ENCODE peak calls at places on chromosome 13, in six cellular contexts. S, G, L, C, U and K are unnamed samples.

GRCh38 chr13:62113145-62113544 is 697.5 kb upstream of the PCDH20 start:
- DNase-seq in S (no peak), G (no peak), L (no peak), C (peak; percentile 5), U (no peak), K (no peak)

GRCh38 chr13:71877280-71877653 is 10.3 kb upstream of the DACH1 start:
- DNase-seq in S (no peak), G (no peak), L (peak; percentile 13), C (no peak), U (no peak), K (no peak)

GRCh38 chr13:110108348-110109139 is 198.4 kb downstream of the COL4A1 start:
- DNase-seq in S (peak; percentile 76), G (peak; percentile 90), L (peak; percentile 85), C (peak; percentile 89), U (peak; percentile 91), K (peak; percentile 41)

GRCh38 chr13:52974711-52975110 is 53.9 kb upstream of the OLFM4 start:
- DNase-seq in S (no peak), G (no peak), L (no peak), C (no peak), U (no peak), K (no peak)

GRCh38 chr13:50780201-50781015 is 63.1 kb downstream of the DLEU7 start:
- DNase-seq in S (no peak), G (no peak), L (no peak), C (no peak), U (no peak), K (no peak)

GRCh38 chr13:71613347-71613746 is 253.7 kb downstream of the DACH1 start:
- DNase-seq in S (no peak), G (no peak), L (no peak), C (no peak), U (peak; percentile 60), K (no peak)

GRCh38 chr13:44011036-44011435 is 131.3 kb downstream of the LACC1 start:
- DNase-seq in S (no peak), G (no peak), L (no peak), C (no peak), U (no peak), K (no peak)

GRCh38 chr13:95087746-95088305 is 213.4 kb downstream of the ABCC4 start:
- DNase-seq in S (no peak), G (peak; percentile 39), L (no peak), C (peak; percentile 54), U (peak; percentile 21), K (no peak)

GRCh38 chr13:74920361-74920760 is 561.6 kb downstream of the TBC1D4 start:
- DNase-seq in S (no peak), G (no peak), L (no peak), C (no peak), U (no peak), K (no peak)

GRCh38 chr13:106630162-106630561 is 62.2 kb upstream of the ARGLU1 start:
- DNase-seq in S (no peak), G (no peak), L (no peak), C (no peak), U (no peak), K (no peak)

GRCh38 chr13:113748862-113749451 is 10.1 kb upstream of the TMEM255B start:
- DNase-seq in S (no peak), G (no peak), L (peak; percentile 47), C (no peak), U (no peak), K (no peak)

GRCh38 chr13:62022369-62022768 is 606.7 kb upstream of the PCDH20 start:
- DNase-seq in S (no peak), G (no peak), L (no peak), C (no peak), U (no peak), K (no peak)

GRCh38 chr13:42539670-42540069 is 34.3 kb upstream of the TNFSF11 start:
- DNase-seq in S (no peak), G (no peak), L (no peak), C (peak; percentile 52), U (no peak), K (no peak)

GRCh38 chr13:79392882-79393563 is 13.0 kb downstream of the RBM26 start:
- DNase-seq in S (no peak), G (peak; percentile 39), L (no peak), C (peak; percentile 53), U (peak; percentile 68), K (no peak)

GRCh38 chr13:65597839-65598818 is 1632.0 kb downstream of the PCDH9 start:
- DNase-seq in S (no peak), G (peak; percentile 90), L (no peak), C (peak; percentile 68), U (no peak), K (no peak)

GRCh38 chr13:43272866-43273265 is 249.5 kb downstream of the DNAJC15 start:
- DNase-seq in S (no peak), G (no peak), L (no peak), C (no peak), U (no peak), K (no peak)

GRCh38 chr13:108700421-108701170 is 71.2 kb downstream of the MYO16 start:
- DNase-seq in S (no peak), G (no peak), L (no peak), C (peak; percentile 97), U (no peak), K (peak; percentile 28)

GRCh38 chr13:108902557-108903155 is 273.2 kb downstream of the MYO16 start:
- DNase-seq in S (no peak), G (no peak), L (no peak), C (no peak), U (no peak), K (no peak)

GRCh38 chr13:69935043-69935442 is 172.6 kb upstream of the ATXN8OS start:
- DNase-seq in S (no peak), G (no peak), L (no peak), C (no peak), U (peak; percentile 58), K (no peak)

GRCh38 chr13:90562388-90562787 is 785.1 kb upstream of the MIR17HG start:
- DNase-seq in S (no peak), G (no peak), L (no peak), C (no peak), U (no peak), K (no peak)

GRCh38 chr13:94028234-94029145 is 451.0 kb downstream of the DCT start:
- DNase-seq in S (no peak), G (no peak), L (peak; percentile 5), C (no peak), U (no peak), K (no peak)

GRCh38 chr13:54185101-54185500 is 1156.5 kb downstream of the OLFM4 start:
- DNase-seq in S (no peak), G (no peak), L (no peak), C (no peak), U (no peak), K (no peak)

GRCh38 chr13:24153979-24154378 is 6.5 kb upstream of the SPATA13 start:
- DNase-seq in S (no peak), G (no peak), L (no peak), C (no peak), U (no peak), K (no peak)

GRCh38 chr13:108957369-108958012 is 328.1 kb downstream of the MYO16 start:
- DNase-seq in S (no peak), G (peak; percentile 95), L (peak; percentile 9), C (peak; percentile 88), U (no peak), K (peak; percentile 69)

GRCh38 chr13:33799950-33800592 is 17.9 kb upstream of the RFC3 start:
- DNase-seq in S (no peak), G (peak; percentile 53), L (no peak), C (peak; percentile 61), U (peak; percentile 50), K (no peak)

GRCh38 chr13:26538363-26539317 is 18.8 kb upstream of the WASF3 start:
- DNase-seq in S (no peak), G (no peak), L (no peak), C (no peak), U (no peak), K (no peak)

GRCh38 chr13:104831823-104832222 is 1703.6 kb downstream of the EFNB2 start:
- DNase-seq in S (no peak), G (no peak), L (peak; percentile 11), C (no peak), U (no peak), K (no peak)

GRCh38 chr13:27953671-27954405 is 15.3 kb downstream of the CDX2 start:
- DNase-seq in S (peak; percentile 88), G (peak; percentile 59), L (peak; percentile 93), C (peak; percentile 49), U (peak; percentile 95), K (no peak)

GRCh38 chr13:27955192-27955591 is 13.9 kb downstream of the CDX2 start:
- DNase-seq in S (no peak), G (no peak), L (no peak), C (no peak), U (no peak), K (no peak)

GRCh38 chr13:27954406-27954851 is 14.7 kb downstream of the CDX2 start:
- DNase-seq in S (peak; percentile 49), G (peak; percentile 31), L (peak; percentile 82), C (no peak), U (peak; percentile 80), K (no peak)

GRCh38 chr13:27956576-27957300 is 12.4 kb downstream of the CDX2 start:
- DNase-seq in S (no peak), G (no peak), L (no peak), C (no peak), U (no peak), K (no peak)

GRCh38 chr13:27952931-27953670 is 16.0 kb downstream of the CDX2 start:
- DNase-seq in S (peak; percentile 85), G (no peak), L (no peak), C (no peak), U (peak; percentile 79), K (no peak)
- H3K4me3 ChIP-seq in S (peak overlapping the region; percentile 48), G (peak overlapping the region; percentile 24), L (peak overlapping the region; percentile 37), C (no peak overlapping the region), U (peak overlapping the region; percentile 56), K (no peak overlapping the region)

GRCh38 chr13:29464105-29464679 is 131.3 kb downstream of the SLC7A1 start:
- DNase-seq in S (no peak), G (no peak), L (no peak), C (no peak), U (no peak), K (no peak)
- H3K4me3 ChIP-seq in S (no peak overlapping the region), G (no peak overlapping the region), L (no peak overlapping the region), C (no peak overlapping the region), U (no peak overlapping the region), K (no peak overlapping the region)

DNA sequence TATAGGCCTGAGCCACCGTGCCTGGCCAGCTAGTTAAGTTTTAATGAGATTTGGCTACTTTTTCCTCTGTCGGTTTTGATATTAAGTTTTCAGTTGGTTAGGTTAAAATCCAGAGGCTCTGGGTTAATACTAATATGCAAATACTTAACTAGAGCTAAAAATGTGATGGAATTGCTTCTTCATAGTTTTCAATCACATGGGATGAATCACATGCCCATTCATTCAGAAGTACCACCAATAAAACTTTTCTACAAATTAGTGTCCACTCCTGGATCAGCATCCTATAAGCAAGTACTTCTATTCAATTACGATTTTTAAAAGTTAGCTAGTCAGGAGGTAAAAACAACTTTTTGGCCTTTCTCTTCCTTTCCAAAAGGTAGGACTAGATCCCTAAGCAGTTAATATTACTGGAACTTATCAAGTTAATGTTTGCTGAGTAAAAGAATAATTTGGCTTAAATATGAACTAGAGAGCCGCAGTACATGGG is 4.3 kb downstream of the SLC25A30 start:
- DNase-seq in S (no peak), G (no peak), L (no peak), C (no peak), U (no peak), K (peak; percentile 38)
- H3K4me3 ChIP-seq in S (peak overlapping the region; percentile 36), G (peak overlapping the region; percentile 47), L (no peak overlapping the region), C (no peak overlapping the region), U (no peak overlapping the region), K (no peak overlapping the region)

DNA sequence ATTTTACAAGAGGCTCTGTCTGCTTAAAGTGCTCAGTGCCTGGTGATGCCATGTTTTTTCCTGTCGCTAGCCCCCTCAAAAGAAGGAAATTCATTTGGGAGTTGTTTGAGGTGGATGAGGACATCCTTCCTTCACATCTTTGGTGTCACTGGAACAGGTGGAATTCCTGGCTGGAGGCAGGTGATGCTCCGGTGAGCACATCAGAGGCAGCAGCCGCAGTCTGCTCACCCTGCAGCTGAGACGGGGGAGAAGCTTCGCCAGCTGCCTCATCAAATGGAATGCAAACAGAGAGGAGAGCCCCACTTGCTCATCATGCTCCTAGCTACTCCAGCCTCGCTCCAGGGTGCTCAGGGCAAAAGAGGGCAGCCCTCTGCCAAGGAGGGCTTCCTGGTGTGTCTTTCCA is 74.1 kb upstream of the UBL3 start:
- DNase-seq in S (no peak), G (peak; percentile 81), L (peak; percentile 35), C (peak; percentile 79), U (no peak), K (peak; percentile 81)
- H3K4me3 ChIP-seq in S (no peak overlapping the region), G (peak overlapping the region; percentile 32), L (no peak overlapping the region), C (no peak overlapping the region), U (no peak overlapping the region), K (no peak overlapping the region)